ENCODE peak calls at places on chromosomes 13 and 19, in nine cellular contexts. One of them, this sample, is unnamed.

GRCh38 chr13:100513987-100514670 is 74.5 kb downstream of the GGACT start:
- DNase-seq in coronary artery: no peak
- DNase-seq in IMR-90: no peak
- DNase-seq in SJSA1: no peak
- DNase-seq in AG04450: no peak
- DNase-seq in K562: no peak
- DNase-seq in HCT116: no peak
- DNase-seq in tibial nerve: no peak
- DNase-seq in brain microvascular endothelial cell: no peak
- DNase-seq in this sample: no peak

GRCh38 chr13:19587635-19588300 is 26.4 kb upstream of the TPTE2 start:
- DNase-seq in AG04450: no peak
- DNase-seq in K562: no peak
- DNase-seq in brain microvascular endothelial cell: peak; percentile 63
- DNase-seq in tibial nerve: peak; percentile 41
- DNase-seq in HCT116: peak; percentile 27
- DNase-seq in IMR-90: peak; percentile 52
- DNase-seq in coronary artery: no peak
- DNase-seq in SJSA1: no peak
- DNase-seq in this sample: no peak

GRCh38 chr13:78299832-78300623 is 303.3 kb downstream of the POU4F1 start:
- DNase-seq in tibial nerve: no peak
- DNase-seq in AG04450: no peak
- DNase-seq in K562: no peak
- DNase-seq in IMR-90: no peak
- DNase-seq in coronary artery: no peak
- DNase-seq in brain microvascular endothelial cell: no peak
- DNase-seq in HCT116: no peak
- DNase-seq in SJSA1: no peak
- DNase-seq in this sample: no peak

GRCh38 chr19:4191044-4191443 is 8.6 kb downstream of the ANKRD24 start:
- DNase-seq in coronary artery: no peak
- DNase-seq in HCT116: no peak
- DNase-seq in brain microvascular endothelial cell: no peak
- DNase-seq in K562: no peak
- DNase-seq in AG04450: no peak
- DNase-seq in tibial nerve: no peak
- DNase-seq in SJSA1: no peak
- DNase-seq in IMR-90: no peak
- DNase-seq in this sample: no peak

GRCh38 chr19:29702958-29703320 is 12.1 kb downstream of the C19orf12 start:
- DNase-seq in coronary artery: no peak
- DNase-seq in IMR-90: no peak
- DNase-seq in HCT116: no peak
- DNase-seq in SJSA1: no peak
- DNase-seq in AG04450: no peak
- DNase-seq in K562: no peak
- DNase-seq in tibial nerve: no peak
- DNase-seq in brain microvascular endothelial cell: no peak
- DNase-seq in this sample: no peak

GRCh38 chr19:13865578-13866462 is 11.1 kb upstream of the NANOS3 start:
- DNase-seq in tibial nerve: no peak
- DNase-seq in IMR-90: no peak
- DNase-seq in SJSA1: no peak
- DNase-seq in brain microvascular endothelial cell: no peak
- DNase-seq in coronary artery: no peak
- DNase-seq in HCT116: no peak
- DNase-seq in K562: peak; percentile 38
- DNase-seq in AG04450: no peak
- DNase-seq in this sample: no peak

GRCh38 chr13:73299787-73300186 is 241.0 kb downstream of the KLF5 start:
- DNase-seq in tibial nerve: no peak
- DNase-seq in K562: no peak
- DNase-seq in coronary artery: no peak
- DNase-seq in brain microvascular endothelial cell: no peak
- DNase-seq in SJSA1: no peak
- DNase-seq in HCT116: no peak
- DNase-seq in IMR-90: peak; percentile 50
- DNase-seq in AG04450: peak; percentile 13
- DNase-seq in this sample: no peak

GRCh38 chr19:41870401-41870873 is 6.6 kb upstream of the CD79A start:
- DNase-seq in coronary artery: no peak
- DNase-seq in AG04450: no peak
- DNase-seq in SJSA1: no peak
- DNase-seq in IMR-90: peak; percentile 61
- DNase-seq in tibial nerve: no peak
- DNase-seq in K562: no peak
- DNase-seq in brain microvascular endothelial cell: peak; percentile 38
- DNase-seq in HCT116: no peak
- DNase-seq in this sample: no peak

GRCh38 chr19:49499030-49499670 is 2.9 kb downstream of the RPS11 start:
- DNase-seq in tibial nerve: no peak
- DNase-seq in K562: peak; percentile 35
- DNase-seq in AG04450: no peak
- DNase-seq in brain microvascular endothelial cell: no peak
- DNase-seq in SJSA1: no peak
- DNase-seq in HCT116: no peak
- DNase-seq in coronary artery: no peak
- DNase-seq in IMR-90: no peak
- DNase-seq in this sample: no peak

GRCh38 chr19:1325568-1326294 is 40.1 kb downstream of the EFNA2 start:
- DNase-seq in brain microvascular endothelial cell: no peak
- DNase-seq in SJSA1: no peak
- DNase-seq in AG04450: no peak
- DNase-seq in K562: no peak
- DNase-seq in coronary artery: no peak
- DNase-seq in IMR-90: no peak
- DNase-seq in HCT116: no peak
- DNase-seq in tibial nerve: no peak
- DNase-seq in this sample: no peak
- H3K4me3 ChIP-seq in brain microvascular endothelial cell: peak overlapping the region; percentile 40
- H3K4me3 ChIP-seq in SJSA1: no peak overlapping the region
- H3K4me3 ChIP-seq in AG04450: peak overlapping the region; percentile 35
- H3K4me3 ChIP-seq in K562: peak overlapping the region; percentile 39
- H3K4me3 ChIP-seq in coronary artery: peak overlapping the region; percentile 60
- H3K4me3 ChIP-seq in IMR-90: no peak overlapping the region
- H3K4me3 ChIP-seq in HCT116: peak overlapping the region; percentile 47
- H3K4me3 ChIP-seq in tibial nerve: peak overlapping the region; percentile 34
- H3K4me3 ChIP-seq in this sample: peak overlapping the region; percentile 25

DNA sequence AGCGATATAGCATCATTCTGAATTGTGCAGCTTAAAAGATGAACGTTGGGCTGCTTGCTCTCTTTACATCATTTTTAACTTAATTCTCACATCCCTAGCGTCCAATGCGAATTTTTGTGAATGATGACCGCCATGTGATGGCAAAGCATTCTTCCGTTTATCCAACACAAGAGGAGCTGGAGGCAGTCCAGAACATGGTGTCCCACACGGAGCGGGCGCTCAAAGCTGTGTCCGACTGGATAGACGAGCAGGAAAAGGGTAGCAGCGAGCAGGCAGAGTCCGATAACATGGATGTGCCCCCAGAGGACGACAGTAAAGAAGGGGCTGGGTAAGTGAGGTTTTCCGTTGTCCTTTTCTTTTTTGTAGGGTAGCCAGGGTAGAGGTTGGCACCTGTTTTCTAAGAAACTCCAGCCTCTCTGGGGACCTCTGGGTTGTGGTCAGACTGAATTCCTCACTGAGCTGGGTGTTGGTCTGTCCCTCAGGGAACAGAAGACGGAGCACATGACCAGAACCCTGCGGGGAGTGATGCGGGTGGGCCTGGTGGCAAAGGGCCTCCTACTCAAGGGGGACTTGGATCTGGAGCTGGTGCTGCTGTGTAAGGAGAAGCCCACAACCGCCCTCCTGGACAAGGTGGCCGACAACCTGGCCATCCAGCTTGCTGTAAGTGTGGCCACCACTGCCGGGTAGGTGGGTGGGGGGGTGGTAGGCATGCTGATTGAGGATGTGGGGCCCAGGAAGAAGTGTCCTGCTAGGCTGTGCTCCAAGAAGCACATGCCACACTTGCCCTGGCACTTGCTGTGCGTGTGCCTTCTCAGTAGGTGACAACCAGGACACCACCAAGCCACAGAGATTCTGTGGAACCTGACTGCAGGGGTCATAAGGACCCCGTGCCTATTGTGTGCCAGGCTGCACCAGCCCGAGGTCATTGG is 17.0 kb downstream of the ILF3 start:
- DNase-seq in coronary artery: no peak
- DNase-seq in brain microvascular endothelial cell: no peak
- DNase-seq in K562: no peak
- DNase-seq in SJSA1: no peak
- DNase-seq in AG04450: no peak
- DNase-seq in tibial nerve: no peak
- DNase-seq in IMR-90: no peak
- DNase-seq in HCT116: no peak
- DNase-seq in this sample: no peak
- H3K27ac ChIP-seq in coronary artery: no peak overlapping the region
- H3K27ac ChIP-seq in brain microvascular endothelial cell: no peak overlapping the region
- H3K27ac ChIP-seq in K562: no peak overlapping the region
- H3K27ac ChIP-seq in SJSA1: no peak overlapping the region
- H3K27ac ChIP-seq in AG04450: no peak overlapping the region
- H3K27ac ChIP-seq in tibial nerve: no peak overlapping the region
- H3K27ac ChIP-seq in IMR-90: no peak overlapping the region
- H3K27ac ChIP-seq in HCT116: peak overlapping the region; percentile 29
- H3K27ac ChIP-seq in this sample: no peak overlapping the region

GRCh38 chr19:8814176-8814575 is 17.9 kb downstream of the ZNF558 start:
- DNase-seq in IMR-90: no peak
- DNase-seq in AG04450: no peak
- DNase-seq in K562: no peak
- DNase-seq in tibial nerve: no peak
- DNase-seq in HCT116: no peak
- DNase-seq in coronary artery: no peak
- DNase-seq in brain microvascular endothelial cell: no peak
- DNase-seq in SJSA1: no peak
- DNase-seq in this sample: no peak

GRCh38 chr19:8806661-8807060 is 25.4 kb downstream of the ZNF558 start:
- DNase-seq in coronary artery: no peak
- DNase-seq in HCT116: no peak
- DNase-seq in tibial nerve: no peak
- DNase-seq in SJSA1: no peak
- DNase-seq in brain microvascular endothelial cell: no peak
- DNase-seq in IMR-90: no peak
- DNase-seq in AG04450: no peak
- DNase-seq in K562: no peak
- DNase-seq in this sample: no peak

GRCh38 chr19:8815780-8816179 is 16.3 kb downstream of the ZNF558 start:
- DNase-seq in IMR-90: no peak
- DNase-seq in brain microvascular endothelial cell: no peak
- DNase-seq in coronary artery: no peak
- DNase-seq in K562: no peak
- DNase-seq in HCT116: no peak
- DNase-seq in tibial nerve: no peak
- DNase-seq in SJSA1: no peak
- DNase-seq in AG04450: no peak
- DNase-seq in this sample: no peak

GRCh38 chr19:8811315-8812172 is 20.6 kb downstream of the ZNF558 start:
- DNase-seq in brain microvascular endothelial cell: no peak
- DNase-seq in HCT116: no peak
- DNase-seq in IMR-90: peak; percentile 15
- DNase-seq in SJSA1: no peak
- DNase-seq in coronary artery: no peak
- DNase-seq in AG04450: no peak
- DNase-seq in K562: no peak
- DNase-seq in tibial nerve: no peak
- DNase-seq in this sample: no peak
- H3K4me3 ChIP-seq in brain microvascular endothelial cell: no peak overlapping the region
- H3K4me3 ChIP-seq in HCT116: no peak overlapping the region
- H3K4me3 ChIP-seq in IMR-90: no peak overlapping the region
- H3K4me3 ChIP-seq in SJSA1: no peak overlapping the region
- H3K4me3 ChIP-seq in coronary artery: peak overlapping the region; percentile 14
- H3K4me3 ChIP-seq in AG04450: no peak overlapping the region
- H3K4me3 ChIP-seq in K562: no peak overlapping the region
- H3K4me3 ChIP-seq in tibial nerve: no peak overlapping the region
- H3K4me3 ChIP-seq in this sample: peak overlapping the region; percentile 23

DNA sequence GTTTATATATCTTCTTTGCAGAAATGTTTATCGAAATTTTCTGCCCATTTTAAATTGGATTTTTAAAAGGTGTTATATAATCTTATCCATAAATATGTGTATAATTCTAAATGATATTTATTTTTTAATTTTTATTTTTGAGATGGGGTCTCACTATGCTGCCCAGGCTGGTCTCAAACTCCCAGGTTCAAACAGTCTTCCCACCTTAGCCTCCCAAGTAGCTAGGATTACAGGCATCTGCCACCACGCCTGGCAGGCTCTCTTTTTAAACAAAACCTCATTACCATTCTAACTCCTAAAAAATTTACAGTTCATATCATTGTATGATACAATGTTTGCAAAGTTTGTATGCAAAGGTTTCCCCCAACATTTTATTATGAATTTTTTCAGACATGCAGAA is 7.2 kb downstream of the LGALS7B start:
- DNase-seq in SJSA1: no peak
- DNase-seq in AG04450: no peak
- DNase-seq in coronary artery: no peak
- DNase-seq in K562: no peak
- DNase-seq in tibial nerve: no peak
- DNase-seq in IMR-90: no peak
- DNase-seq in brain microvascular endothelial cell: no peak
- DNase-seq in HCT116: no peak
- DNase-seq in this sample: no peak
- H3K27ac ChIP-seq in SJSA1: no peak overlapping the region
- H3K27ac ChIP-seq in AG04450: no peak overlapping the region
- H3K27ac ChIP-seq in coronary artery: no peak overlapping the region
- H3K27ac ChIP-seq in K562: no peak overlapping the region
- H3K27ac ChIP-seq in tibial nerve: no peak overlapping the region
- H3K27ac ChIP-seq in IMR-90: no peak overlapping the region
- H3K27ac ChIP-seq in brain microvascular endothelial cell: no peak overlapping the region
- H3K27ac ChIP-seq in HCT116: no peak overlapping the region
- H3K27ac ChIP-seq in this sample: no peak overlapping the region

GRCh38 chr19:45497791-45498190 is 452 bp upstream of the PPM1N start:
- DNase-seq in brain microvascular endothelial cell: no peak
- DNase-seq in K562: no peak
- DNase-seq in tibial nerve: no peak
- DNase-seq in coronary artery: no peak
- DNase-seq in AG04450: no peak
- DNase-seq in SJSA1: no peak
- DNase-seq in HCT116: no peak
- DNase-seq in IMR-90: no peak
- DNase-seq in this sample: no peak

GRCh38 chr19:45498411-45499195 is at the start of gene PPM1N:
- DNase-seq in SJSA1: no peak
- DNase-seq in brain microvascular endothelial cell: no peak
- DNase-seq in tibial nerve: no peak
- DNase-seq in IMR-90: peak; percentile 17
- DNase-seq in HCT116: no peak
- DNase-seq in K562: peak; percentile 28
- DNase-seq in coronary artery: no peak
- DNase-seq in AG04450: no peak
- DNase-seq in this sample: no peak

GRCh38 chr19:45501730-45502014 is 3.4 kb downstream of the PPM1N start:
- DNase-seq in AG04450: no peak
- DNase-seq in SJSA1: no peak
- DNase-seq in IMR-90: no peak
- DNase-seq in K562: peak; percentile 75
- DNase-seq in HCT116: no peak
- DNase-seq in brain microvascular endothelial cell: no peak
- DNase-seq in coronary artery: no peak
- DNase-seq in tibial nerve: no peak
- DNase-seq in this sample: no peak

GRCh38 chr19:45500918-45501729 is 2.9 kb downstream of the PPM1N start:
- DNase-seq in SJSA1: no peak
- DNase-seq in brain microvascular endothelial cell: no peak
- DNase-seq in K562: no peak
- DNase-seq in AG04450: no peak
- DNase-seq in coronary artery: no peak
- DNase-seq in IMR-90: no peak
- DNase-seq in tibial nerve: no peak
- DNase-seq in HCT116: no peak
- DNase-seq in this sample: no peak

GRCh38 chr19:45499196-45500180 is 1.2 kb downstream of the PPM1N start:
- DNase-seq in brain microvascular endothelial cell: no peak
- DNase-seq in AG04450: no peak
- DNase-seq in HCT116: no peak
- DNase-seq in tibial nerve: peak; percentile 43
- DNase-seq in IMR-90: no peak
- DNase-seq in coronary artery: no peak
- DNase-seq in K562: peak; percentile 70
- DNase-seq in SJSA1: no peak
- DNase-seq in this sample: no peak
- H3K4me3 ChIP-seq in brain microvascular endothelial cell: no peak overlapping the region
- H3K4me3 ChIP-seq in AG04450: no peak overlapping the region
- H3K4me3 ChIP-seq in HCT116: no peak overlapping the region
- H3K4me3 ChIP-seq in tibial nerve: peak overlapping the region; percentile 30
- H3K4me3 ChIP-seq in IMR-90: no peak overlapping the region
- H3K4me3 ChIP-seq in coronary artery: peak overlapping the region; percentile 44
- H3K4me3 ChIP-seq in K562: no peak overlapping the region
- H3K4me3 ChIP-seq in SJSA1: no peak overlapping the region
- H3K4me3 ChIP-seq in this sample: peak overlapping the region; percentile 44